ENCODE peak calls at places on chromosomes 4 and X, in five cellular contexts. One of them, this sample, is unnamed.

GRCh38 chrX:47568656-47569295 is 7.8 kb downstream of the ARAF start:
- DNase-seq in activated T-cell treated with anti-CD3 and anti-CD28 coated beads for 24 hours: no peak
- DNase-seq in skeletal muscle cell: no peak
- DNase-seq in progenitor cell of endocrine pancreas: no peak
- DNase-seq in dorsolateral prefrontal cortex: no peak
- DNase-seq in this sample: no peak

GRCh38 chrX:119477812-119478232 is 9.6 kb downstream of the SLC25A5 start:
- DNase-seq in dorsolateral prefrontal cortex: no peak
- DNase-seq in activated T-cell treated with anti-CD3 and anti-CD28 coated beads for 24 hours: no peak
- DNase-seq in skeletal muscle cell: peak
- DNase-seq in progenitor cell of endocrine pancreas: no peak
- DNase-seq in this sample: peak

GRCh38 chr4:108512615-108513505 is 107.5 kb upstream of the RPL34 start:
- DNase-seq in dorsolateral prefrontal cortex: no peak
- DNase-seq in skeletal muscle cell: peak
- DNase-seq in activated T-cell treated with anti-CD3 and anti-CD28 coated beads for 24 hours: peak
- DNase-seq in progenitor cell of endocrine pancreas: peak
- DNase-seq in this sample: peak

GRCh38 chr4:82429728-82430192 is 502 bp downstream of the HNRNPDL start:
- DNase-seq in dorsolateral prefrontal cortex: no peak
- DNase-seq in activated T-cell treated with anti-CD3 and anti-CD28 coated beads for 24 hours: no peak
- DNase-seq in skeletal muscle cell: no peak
- DNase-seq in progenitor cell of endocrine pancreas: no peak
- DNase-seq in this sample: peak

GRCh38 chr4:128570380-128570779 is 239.1 kb upstream of the JADE1 start:
- DNase-seq in skeletal muscle cell: peak
- DNase-seq in dorsolateral prefrontal cortex: no peak
- DNase-seq in progenitor cell of endocrine pancreas: no peak
- DNase-seq in activated T-cell treated with anti-CD3 and anti-CD28 coated beads for 24 hours: no peak
- DNase-seq in this sample: peak

GRCh38 chr4:100317032-100317864 is 127.0 kb upstream of the DDIT4L start:
- DNase-seq in activated T-cell treated with anti-CD3 and anti-CD28 coated beads for 24 hours: no peak
- DNase-seq in skeletal muscle cell: no peak
- DNase-seq in progenitor cell of endocrine pancreas: no peak
- DNase-seq in dorsolateral prefrontal cortex: no peak
- DNase-seq in this sample: no peak

GRCh38 chr4:145179201-145179860 is 1.1 kb downstream of the OTUD4 start:
- DNase-seq in progenitor cell of endocrine pancreas: peak
- DNase-seq in activated T-cell treated with anti-CD3 and anti-CD28 coated beads for 24 hours: peak
- DNase-seq in dorsolateral prefrontal cortex: peak
- DNase-seq in skeletal muscle cell: no peak
- DNase-seq in this sample: peak

GRCh38 chr4:185127021-185127925 is 15.8 kb upstream of the SLC25A4 start:
- DNase-seq in progenitor cell of endocrine pancreas: peak
- DNase-seq in skeletal muscle cell: no peak
- DNase-seq in dorsolateral prefrontal cortex: no peak
- DNase-seq in activated T-cell treated with anti-CD3 and anti-CD28 coated beads for 24 hours: no peak
- DNase-seq in this sample: no peak

GRCh38 chr4:165248102-165248501 is 40.7 kb downstream of the KLHL2 start:
- DNase-seq in progenitor cell of endocrine pancreas: no peak
- DNase-seq in dorsolateral prefrontal cortex: no peak
- DNase-seq in activated T-cell treated with anti-CD3 and anti-CD28 coated beads for 24 hours: no peak
- DNase-seq in skeletal muscle cell: no peak
- DNase-seq in this sample: no peak

GRCh38 chrX:38991656-38992558 is 190.6 kb downstream of the MID1IP1 start:
- DNase-seq in progenitor cell of endocrine pancreas: no peak
- DNase-seq in activated T-cell treated with anti-CD3 and anti-CD28 coated beads for 24 hours: no peak
- DNase-seq in skeletal muscle cell: no peak
- DNase-seq in dorsolateral prefrontal cortex: no peak
- DNase-seq in this sample: no peak

GRCh38 chr4:98027827-98028226 is 115.4 kb downstream of the STPG2 start:
- DNase-seq in progenitor cell of endocrine pancreas: no peak
- DNase-seq in activated T-cell treated with anti-CD3 and anti-CD28 coated beads for 24 hours: no peak
- DNase-seq in dorsolateral prefrontal cortex: no peak
- DNase-seq in skeletal muscle cell: no peak
- DNase-seq in this sample: no peak

GRCh38 chr4:140382732-140383131 is 9.3 kb downstream of the SCOC start:
- DNase-seq in skeletal muscle cell: no peak
- DNase-seq in dorsolateral prefrontal cortex: no peak
- DNase-seq in progenitor cell of endocrine pancreas: no peak
- DNase-seq in activated T-cell treated with anti-CD3 and anti-CD28 coated beads for 24 hours: no peak
- DNase-seq in this sample: no peak

GRCh38 chr4:148112231-148112982 is 329.8 kb downstream of the NR3C2 start:
- DNase-seq in activated T-cell treated with anti-CD3 and anti-CD28 coated beads for 24 hours: no peak
- DNase-seq in progenitor cell of endocrine pancreas: no peak
- DNase-seq in skeletal muscle cell: peak
- DNase-seq in dorsolateral prefrontal cortex: no peak
- DNase-seq in this sample: peak

GRCh38 chr4:30350288-30350687 is 369.9 kb upstream of the PCDH7 start:
- DNase-seq in dorsolateral prefrontal cortex: no peak
- DNase-seq in progenitor cell of endocrine pancreas: no peak
- DNase-seq in skeletal muscle cell: no peak
- DNase-seq in activated T-cell treated with anti-CD3 and anti-CD28 coated beads for 24 hours: no peak
- DNase-seq in this sample: no peak

GRCh38 chr4:15234101-15234500 is 193.7 kb upstream of the C1QTNF7 start:
- DNase-seq in progenitor cell of endocrine pancreas: no peak
- DNase-seq in activated T-cell treated with anti-CD3 and anti-CD28 coated beads for 24 hours: no peak
- DNase-seq in dorsolateral prefrontal cortex: no peak
- DNase-seq in skeletal muscle cell: peak
- DNase-seq in this sample: peak

GRCh38 chr4:30714408-30715031 is 5.6 kb upstream of the PCDH7 start:
- DNase-seq in skeletal muscle cell: no peak
- DNase-seq in progenitor cell of endocrine pancreas: no peak
- DNase-seq in dorsolateral prefrontal cortex: no peak
- DNase-seq in activated T-cell treated with anti-CD3 and anti-CD28 coated beads for 24 hours: no peak
- DNase-seq in this sample: no peak

GRCh38 chr4:155807021-155807420 is 48.2 kb downstream of the GUCY1B1 start:
- DNase-seq in activated T-cell treated with anti-CD3 and anti-CD28 coated beads for 24 hours: no peak
- DNase-seq in progenitor cell of endocrine pancreas: no peak
- DNase-seq in skeletal muscle cell: peak
- DNase-seq in dorsolateral prefrontal cortex: no peak
- DNase-seq in this sample: peak

GRCh38 chr4:98939446-98939845 is 10.5 kb upstream of the EIF4E start:
- DNase-seq in skeletal muscle cell: no peak
- DNase-seq in activated T-cell treated with anti-CD3 and anti-CD28 coated beads for 24 hours: no peak
- DNase-seq in dorsolateral prefrontal cortex: no peak
- DNase-seq in progenitor cell of endocrine pancreas: no peak
- DNase-seq in this sample: no peak

GRCh38 chr4:74278490-74278889 is 29.8 kb upstream of the EPGN start:
- DNase-seq in activated T-cell treated with anti-CD3 and anti-CD28 coated beads for 24 hours: no peak
- DNase-seq in progenitor cell of endocrine pancreas: no peak
- DNase-seq in dorsolateral prefrontal cortex: no peak
- DNase-seq in skeletal muscle cell: no peak
- DNase-seq in this sample: no peak

GRCh38 chr4:158807696-158808095 is 38.9 kb downstream of the FNIP2 start:
- DNase-seq in dorsolateral prefrontal cortex: no peak
- DNase-seq in progenitor cell of endocrine pancreas: no peak
- DNase-seq in skeletal muscle cell: no peak
- DNase-seq in activated T-cell treated with anti-CD3 and anti-CD28 coated beads for 24 hours: no peak
- DNase-seq in this sample: no peak

GRCh38 chrX:48919360-48919821 is 567 bp upstream of the PIM2 start:
- DNase-seq in skeletal muscle cell: no peak
- DNase-seq in activated T-cell treated with anti-CD3 and anti-CD28 coated beads for 24 hours: no peak
- DNase-seq in progenitor cell of endocrine pancreas: no peak
- DNase-seq in dorsolateral prefrontal cortex: no peak
- DNase-seq in this sample: no peak

GRCh38 chr4:15729910-15730533 is 27.2 kb downstream of the BST1 start:
- DNase-seq in progenitor cell of endocrine pancreas: no peak
- DNase-seq in skeletal muscle cell: no peak
- DNase-seq in activated T-cell treated with anti-CD3 and anti-CD28 coated beads for 24 hours: peak
- DNase-seq in dorsolateral prefrontal cortex: no peak
- DNase-seq in this sample: no peak

GRCh38 chr4:2361366-2362285 is 56.8 kb downstream of the ZFYVE28 start:
- DNase-seq in dorsolateral prefrontal cortex: no peak
- DNase-seq in activated T-cell treated with anti-CD3 and anti-CD28 coated beads for 24 hours: no peak
- DNase-seq in progenitor cell of endocrine pancreas: no peak
- DNase-seq in skeletal muscle cell: no peak
- DNase-seq in this sample: no peak

GRCh38 chrX:74923942-74924448 is 1.3 kb downstream of the NEXMIF start:
- DNase-seq in progenitor cell of endocrine pancreas: no peak
- DNase-seq in skeletal muscle cell: no peak
- DNase-seq in dorsolateral prefrontal cortex: peak
- DNase-seq in activated T-cell treated with anti-CD3 and anti-CD28 coated beads for 24 hours: peak
- DNase-seq in this sample: no peak

GRCh38 chr4:76955187-76955586 is 5.6 kb downstream of the SEPTIN11 start:
- DNase-seq in dorsolateral prefrontal cortex: peak
- DNase-seq in progenitor cell of endocrine pancreas: no peak
- DNase-seq in skeletal muscle cell: peak
- DNase-seq in activated T-cell treated with anti-CD3 and anti-CD28 coated beads for 24 hours: no peak
- DNase-seq in this sample: no peak

GRCh38 chrX:148580016-148580415 is 79.6 kb downstream of the AFF2 start:
- DNase-seq in progenitor cell of endocrine pancreas: no peak
- DNase-seq in skeletal muscle cell: no peak
- DNase-seq in dorsolateral prefrontal cortex: no peak
- DNase-seq in activated T-cell treated with anti-CD3 and anti-CD28 coated beads for 24 hours: no peak
- DNase-seq in this sample: no peak

GRCh38 chr4:99457676-99458075 is 22.5 kb upstream of the ADH7 start:
- DNase-seq in activated T-cell treated with anti-CD3 and anti-CD28 coated beads for 24 hours: no peak
- DNase-seq in dorsolateral prefrontal cortex: no peak
- DNase-seq in skeletal muscle cell: no peak
- DNase-seq in progenitor cell of endocrine pancreas: no peak
- DNase-seq in this sample: no peak

GRCh38 chr4:173231916-173232315 is 63.3 kb downstream of the GALNT7 start:
- DNase-seq in skeletal muscle cell: no peak
- DNase-seq in dorsolateral prefrontal cortex: no peak
- DNase-seq in progenitor cell of endocrine pancreas: no peak
- DNase-seq in activated T-cell treated with anti-CD3 and anti-CD28 coated beads for 24 hours: no peak
- DNase-seq in this sample: no peak

GRCh38 chr4:31094474-31094873 is 374.3 kb downstream of the PCDH7 start:
- DNase-seq in activated T-cell treated with anti-CD3 and anti-CD28 coated beads for 24 hours: no peak
- DNase-seq in skeletal muscle cell: no peak
- DNase-seq in progenitor cell of endocrine pancreas: no peak
- DNase-seq in dorsolateral prefrontal cortex: no peak
- DNase-seq in this sample: no peak

GRCh38 chr4:7394184-7394575 is 40.5 kb downstream of the PSAPL1 start:
- DNase-seq in dorsolateral prefrontal cortex: no peak
- DNase-seq in skeletal muscle cell: no peak
- DNase-seq in progenitor cell of endocrine pancreas: no peak
- DNase-seq in activated T-cell treated with anti-CD3 and anti-CD28 coated beads for 24 hours: no peak
- DNase-seq in this sample: no peak

GRCh38 chr4:83348074-83348473 is 13.4 kb upstream of the HPSE start:
- DNase-seq in progenitor cell of endocrine pancreas: no peak
- DNase-seq in activated T-cell treated with anti-CD3 and anti-CD28 coated beads for 24 hours: no peak
- DNase-seq in dorsolateral prefrontal cortex: no peak
- DNase-seq in skeletal muscle cell: no peak
- DNase-seq in this sample: no peak

GRCh38 chrX:9253211-9253610 is 211.6 kb upstream of the TBL1X start:
- DNase-seq in dorsolateral prefrontal cortex: no peak
- DNase-seq in activated T-cell treated with anti-CD3 and anti-CD28 coated beads for 24 hours: no peak
- DNase-seq in skeletal muscle cell: no peak
- DNase-seq in progenitor cell of endocrine pancreas: no peak
- DNase-seq in this sample: no peak

GRCh38 chr4:16772366-16772850 is 126.0 kb downstream of the LDB2 start:
- DNase-seq in dorsolateral prefrontal cortex: no peak
- DNase-seq in activated T-cell treated with anti-CD3 and anti-CD28 coated beads for 24 hours: no peak
- DNase-seq in skeletal muscle cell: no peak
- DNase-seq in progenitor cell of endocrine pancreas: no peak
- DNase-seq in this sample: peak

GRCh38 chrX:42096262-42096939 is 173.0 kb upstream of the CASK start:
- DNase-seq in progenitor cell of endocrine pancreas: no peak
- DNase-seq in dorsolateral prefrontal cortex: no peak
- DNase-seq in activated T-cell treated with anti-CD3 and anti-CD28 coated beads for 24 hours: no peak
- DNase-seq in skeletal muscle cell: peak
- DNase-seq in this sample: peak

GRCh38 chrX:108020631-108021030 is 24.2 kb upstream of the VSIG1 start:
- DNase-seq in skeletal muscle cell: no peak
- DNase-seq in activated T-cell treated with anti-CD3 and anti-CD28 coated beads for 24 hours: no peak
- DNase-seq in progenitor cell of endocrine pancreas: no peak
- DNase-seq in dorsolateral prefrontal cortex: no peak
- DNase-seq in this sample: no peak

This sample was measured in stromal cell of bone marrow.